ENCODE peak calls at places on chromosomes 1 and 21, in six cellular contexts. Y is lung, B is GM12878, L is aorta, A is HepG2, C is brain microvascular endothelial cell. J is an unnamed sample.

GRCh38 chr1:44174630-44175029 is 33.2 kb upstream of the KLF18 start:
- DNase-seq in L (no peak), Y (no peak), A (no peak), B (no peak), C (no peak), J (no peak)

GRCh38 chr1:37243368-37244082 is 209.2 kb upstream of the GRIK3 start:
- DNase-seq in A (no peak), Y (no peak), B (no peak), L (no peak), C (no peak), J (no peak)

GRCh38 chr1:227948493-227949260 is 945 bp upstream of the WNT9A start:
- DNase-seq in A (no peak), Y (no peak), B (no peak), L (no peak), C (no peak), J (no peak)

GRCh38 chr1:38455829-38456563 is 403.6 kb downstream of the RRAGC start:
- DNase-seq in B (no peak), C (peak), A (no peak), Y (no peak), L (no peak), J (no peak)

GRCh38 chr1:225923692-225924555 is at the start of gene PYCR2:
- DNase-seq in C (peak), A (peak), Y (peak), B (peak), L (peak), J (peak)

GRCh38 chr21:28063241-28063640 is 929.4 kb downstream of the LTN1 start:
- DNase-seq in B (no peak), L (no peak), A (no peak), Y (no peak), C (no peak), J (no peak)

GRCh38 chr1:172928412-172928811 is 122.3 kb downstream of the TNFSF18 start:
- DNase-seq in L (no peak), C (peak), Y (no peak), A (no peak), B (no peak), J (no peak)

GRCh38 chr21:21111309-21111920 is 113.2 kb downstream of the NCAM2 start:
- DNase-seq in A (no peak), C (no peak), Y (no peak), L (no peak), B (no peak), J (no peak)

GRCh38 chr1:226904772-226905171 is 34.4 kb downstream of the PSEN2 start:
- DNase-seq in B (no peak), C (no peak), A (no peak), L (no peak), Y (no peak), J (no peak)

GRCh38 chr1:30319765-30320580 is 403.4 kb downstream of the MATN1 start:
- DNase-seq in B (no peak), L (no peak), Y (no peak), A (no peak), C (no peak), J (no peak)

GRCh38 chr1:89689234-89689633 is 56.3 kb downstream of the LRRC8C start:
- DNase-seq in C (no peak), B (no peak), L (no peak), A (no peak), Y (no peak), J (no peak)

GRCh38 chr1:92544756-92545165 is 58.0 kb upstream of the GFI1 start:
- DNase-seq in Y (no peak), A (no peak), C (peak), L (no peak), B (no peak), J (no peak)

GRCh38 chr21:27393726-27394125 is 426.8 kb upstream of the ADAMTS5 start:
- DNase-seq in A (no peak), Y (no peak), C (no peak), B (no peak), L (no peak), J (no peak)

GRCh38 chr1:10935241-10935640 is 77.2 kb upstream of the TARDBP start:
- DNase-seq in L (no peak), A (no peak), Y (no peak), C (no peak), B (no peak), J (no peak)

GRCh38 chr1:239354211-239354610 is 32.2 kb upstream of the CHRM3 start:
- DNase-seq in A (no peak), Y (no peak), B (no peak), L (no peak), C (no peak), J (no peak)

GRCh38 chr1:25933479-25934365 is 27.5 kb upstream of the STMN1 start:
- DNase-seq in C (no peak), Y (no peak), B (no peak), A (no peak), L (no peak), J (no peak)

GRCh38 chr1:48105167-48105566 is 108.0 kb upstream of the TRABD2B start:
- DNase-seq in A (no peak), B (no peak), L (no peak), Y (no peak), C (no peak), J (no peak)

GRCh38 chr1:78987042-78987441 is 19.5 kb downstream of the ADGRL4 start:
- DNase-seq in C (no peak), A (no peak), L (no peak), B (no peak), Y (no peak), J (no peak)

GRCh38 chr1:83516369-83516768 is 482.6 kb downstream of the TTLL7 start:
- DNase-seq in L (no peak), A (no peak), B (no peak), Y (no peak), C (no peak), J (no peak)

GRCh38 chr21:31875424-31876097 is 2.7 kb downstream of the HUNK start:
- DNase-seq in Y (no peak), C (no peak), B (no peak), L (no peak), A (no peak), J (peak)

GRCh38 chr1:24117132-24117531 is 5.2 kb upstream of the MYOM3 start:
- DNase-seq in Y (no peak), B (no peak), L (no peak), C (no peak), A (no peak), J (no peak)

GRCh38 chr1:18907021-18907913 is 4.9 kb upstream of the ALDH4A1 start:
- DNase-seq in L (peak), B (no peak), A (peak), C (peak), Y (peak), J (peak)

GRCh38 chr1:215865060-215865459 is 298.0 kb downstream of the KCTD3 start:
- DNase-seq in C (no peak), L (no peak), B (no peak), A (peak), Y (no peak), J (peak)

GRCh38 chr1:85801520-85801919 is 93.3 kb upstream of the ZNHIT6 start:
- DNase-seq in B (no peak), Y (no peak), A (no peak), L (no peak), C (peak), J (no peak)

GRCh38 chr21:34726627-34727337 is 58.0 kb downstream of the CLIC6 start:
- DNase-seq in L (no peak), C (peak), B (no peak), A (no peak), Y (no peak), J (no peak)

GRCh38 chr1:7098641-7099040 is 313.4 kb downstream of the CAMTA1 start:
- DNase-seq in B (no peak), Y (no peak), A (no peak), L (no peak), C (no peak), J (no peak)

GRCh38 chr1:210394281-210394798 is 65.6 kb downstream of the HHAT start:
- DNase-seq in A (no peak), L (peak), Y (no peak), C (peak), B (peak), J (no peak)

GRCh38 chr1:94986783-94987182 is 59.9 kb upstream of the CNN3 start:
- DNase-seq in L (no peak), B (no peak), C (peak), A (no peak), Y (no peak), J (no peak)

GRCh38 chr21:14878971-14879370 is 185.8 kb downstream of the NRIP1 start:
- DNase-seq in B (no peak), L (no peak), Y (no peak), C (no peak), A (peak), J (no peak)

GRCh38 chr21:42992943-42993712 is 18.8 kb downstream of the PKNOX1 start:
- DNase-seq in C (no peak), A (no peak), L (no peak), B (no peak), Y (no peak), J (no peak)

GRCh38 chr1:14190508-14190907 is 408.0 kb upstream of the KAZN start:
- DNase-seq in C (no peak), A (no peak), L (no peak), B (no peak), Y (no peak), J (peak)

GRCh38 chr1:62452951-62453350 is 16.1 kb downstream of the USP1 start:
- DNase-seq in L (no peak), B (no peak), Y (no peak), A (no peak), C (no peak), J (no peak)

GRCh38 chr1:11823366-11824137 is 17.6 kb downstream of the CLCN6 start:
- DNase-seq in Y (no peak), B (no peak), L (no peak), C (no peak), A (no peak), J (no peak)

GRCh38 chr1:236536540-236536939 is 12.8 kb downstream of the LGALS8 start:
- DNase-seq in C (no peak), B (no peak), A (no peak), L (no peak), Y (no peak), J (no peak)

GRCh38 chr1:23483327-23484252 is at the start of gene ASAP3:
- DNase-seq in L (peak), C (no peak), B (no peak), Y (peak), A (peak), J (peak)

GRCh38 chr1:186819140-186819539 is 9.6 kb upstream of the PLA2G4A start:
- DNase-seq in Y (no peak), B (peak), A (no peak), C (peak), L (no peak), J (no peak)

GRCh38 chr21:14403681-14404318 is 20.9 kb upstream of the HSPA13 start:
- DNase-seq in Y (no peak), A (peak), C (peak), L (no peak), B (peak), J (peak)

GRCh38 chr21:30935121-30935888 is 53.9 kb upstream of the KRTAP11-1 start:
- DNase-seq in L (no peak), B (no peak), A (no peak), C (no peak), Y (no peak), J (no peak)

GRCh38 chr1:11842154-11843041 is 5.2 kb downstream of the NPPA start:
- DNase-seq in L (no peak), C (peak), Y (no peak), B (peak), A (peak), J (peak)

GRCh38 chr1:115764541-115764940 is 4.0 kb downstream of the CASQ2 start:
- DNase-seq in L (no peak), Y (no peak), C (peak), B (no peak), A (peak), J (peak)

GRCh38 chr1:115767403-115767802 is 1.1 kb downstream of the CASQ2 start:
- DNase-seq in L (no peak), C (no peak), B (no peak), A (no peak), Y (no peak), J (no peak)

GRCh38 chr1:115761601-115762302 is 6.8 kb downstream of the CASQ2 start:
- DNase-seq in B (no peak), C (no peak), L (no peak), Y (no peak), A (no peak), J (peak)

GRCh38 chr1:115762792-115763191 is 5.7 kb downstream of the CASQ2 start:
- DNase-seq in C (no peak), Y (no peak), A (no peak), L (no peak), B (no peak), J (no peak)

DNA sequence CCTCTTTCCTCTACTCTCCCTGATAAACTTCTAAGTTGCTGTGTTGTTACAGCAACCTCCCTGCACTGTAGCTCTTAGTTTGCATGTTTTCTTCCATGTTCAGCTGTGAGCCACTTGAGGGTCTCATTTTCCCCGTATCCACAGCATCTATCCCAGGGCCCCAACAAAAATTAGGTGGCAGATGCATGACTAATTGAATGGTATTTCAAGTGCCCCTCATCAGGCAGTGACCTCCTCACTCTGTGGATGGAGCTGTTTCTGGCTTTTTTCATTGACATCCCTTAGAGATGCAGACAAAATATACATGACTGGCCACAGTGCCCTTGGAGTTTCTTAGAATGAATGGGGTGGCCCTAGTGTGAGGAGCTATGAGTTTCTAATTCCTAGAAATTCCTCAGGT is 3.4 kb downstream of the CASQ2 start:
- DNase-seq in C (no peak), A (no peak), B (no peak), L (no peak), Y (no peak), J (no peak)
- H3K27ac ChIP-seq in C (no peak), A (no peak), B (no peak), L (no peak), Y (peak), J (no peak)

DNA sequence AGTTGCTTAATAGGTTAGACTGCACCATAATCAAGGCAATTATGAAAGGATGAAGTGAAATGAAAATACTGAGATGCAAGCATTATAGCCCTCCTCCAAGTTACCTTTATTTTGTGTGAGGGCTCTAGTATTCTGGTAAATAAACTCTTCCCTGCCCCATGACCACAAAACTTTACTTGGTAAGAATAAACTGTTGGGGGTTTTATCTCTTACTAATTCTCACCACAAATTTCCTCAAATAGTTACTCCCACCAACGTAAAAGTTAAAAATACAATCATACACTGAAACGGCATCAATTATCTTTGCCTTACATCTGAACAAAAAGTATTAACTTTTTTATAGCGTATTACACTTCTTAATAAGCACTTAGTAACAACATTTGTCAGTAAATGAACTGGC is 29.5 kb downstream of the C21orf91 start:
- DNase-seq in C (no peak), B (no peak), L (no peak), A (no peak), Y (no peak), J (no peak)
- H3K27ac ChIP-seq in C (no peak), B (peak), L (no peak), A (no peak), Y (no peak), J (no peak)

DNA sequence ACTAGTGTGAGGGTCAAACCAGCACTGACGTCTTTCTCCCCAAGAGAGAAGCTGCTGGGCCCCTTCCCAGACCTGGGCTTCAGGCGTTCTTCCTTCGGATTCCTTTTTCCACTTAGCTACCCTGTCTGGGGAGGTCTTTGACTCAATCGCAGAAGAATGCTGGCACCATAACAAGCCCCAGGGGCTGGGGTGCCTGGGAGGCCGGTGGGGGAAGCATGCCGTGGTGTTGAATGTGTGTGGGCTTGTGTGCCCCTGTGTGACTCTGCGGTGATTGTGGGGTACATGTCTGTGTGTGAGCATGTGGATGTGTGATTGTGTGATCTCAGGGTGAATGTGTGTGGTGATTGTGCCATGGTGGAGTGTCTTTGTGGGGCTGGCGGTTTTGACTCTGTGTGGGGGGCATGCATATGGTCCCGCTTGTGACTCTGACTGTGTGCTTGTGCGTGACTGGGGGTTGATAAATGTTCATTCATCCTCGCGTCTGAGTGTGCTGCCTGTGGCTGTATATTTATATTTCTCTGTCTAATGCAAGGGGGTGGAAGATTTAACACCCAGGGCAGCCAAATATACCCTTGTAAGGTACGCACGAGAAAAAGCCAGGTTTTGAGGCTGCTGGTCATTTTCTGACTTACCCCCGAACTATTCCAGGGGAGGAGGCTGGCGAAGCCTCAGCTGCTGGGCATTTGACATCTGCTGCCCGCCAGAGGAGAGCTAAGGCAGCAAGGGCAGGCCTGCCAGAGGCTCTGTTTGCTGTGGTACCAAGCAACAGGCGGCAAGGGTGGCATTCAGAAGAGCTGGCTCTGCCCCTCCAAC is 1.1 kb upstream of the SYNC start:
- DNase-seq in L (peak), Y (no peak), B (no peak), C (peak), A (no peak), J (peak)
- H3K27ac ChIP-seq in L (peak), Y (peak), B (no peak), C (peak), A (no peak), J (peak)

DNA sequence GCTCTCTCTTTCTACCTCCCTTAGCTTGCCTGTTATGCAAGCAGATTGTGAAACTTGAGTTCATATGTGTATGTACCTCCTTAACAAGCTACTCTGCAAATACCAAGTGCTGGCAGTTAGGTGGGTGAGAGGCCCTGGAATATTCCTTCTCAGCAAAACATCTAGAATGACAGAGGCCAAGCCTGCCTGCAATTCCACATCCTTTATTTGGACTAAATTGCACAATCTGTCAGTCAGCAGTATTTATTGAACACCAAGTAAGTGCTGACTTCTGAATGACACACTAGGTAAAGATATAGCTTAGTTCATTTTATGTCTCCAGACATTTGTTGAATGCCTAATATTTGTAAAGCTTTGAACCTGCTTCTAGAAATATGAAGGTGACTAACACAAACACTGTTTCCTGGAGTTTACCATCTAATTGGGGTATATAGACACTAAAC is 87.5 kb downstream of the RGL1 start:
- DNase-seq in C (no peak), Y (peak), L (no peak), B (no peak), A (peak), J (peak)
- H3K27ac ChIP-seq in C (no peak), Y (no peak), L (no peak), B (peak), A (no peak), J (peak)

GRCh38 chr1:168875819-168876218 is 146.8 kb upstream of the DPT start:
- DNase-seq in A (no peak), L (no peak), C (no peak), Y (peak), B (no peak), J (no peak)

GRCh38 chr1:168876830-168877229 is 147.8 kb upstream of the DPT start:
- DNase-seq in A (no peak), L (no peak), Y (no peak), B (no peak), C (no peak), J (no peak)

DNA sequence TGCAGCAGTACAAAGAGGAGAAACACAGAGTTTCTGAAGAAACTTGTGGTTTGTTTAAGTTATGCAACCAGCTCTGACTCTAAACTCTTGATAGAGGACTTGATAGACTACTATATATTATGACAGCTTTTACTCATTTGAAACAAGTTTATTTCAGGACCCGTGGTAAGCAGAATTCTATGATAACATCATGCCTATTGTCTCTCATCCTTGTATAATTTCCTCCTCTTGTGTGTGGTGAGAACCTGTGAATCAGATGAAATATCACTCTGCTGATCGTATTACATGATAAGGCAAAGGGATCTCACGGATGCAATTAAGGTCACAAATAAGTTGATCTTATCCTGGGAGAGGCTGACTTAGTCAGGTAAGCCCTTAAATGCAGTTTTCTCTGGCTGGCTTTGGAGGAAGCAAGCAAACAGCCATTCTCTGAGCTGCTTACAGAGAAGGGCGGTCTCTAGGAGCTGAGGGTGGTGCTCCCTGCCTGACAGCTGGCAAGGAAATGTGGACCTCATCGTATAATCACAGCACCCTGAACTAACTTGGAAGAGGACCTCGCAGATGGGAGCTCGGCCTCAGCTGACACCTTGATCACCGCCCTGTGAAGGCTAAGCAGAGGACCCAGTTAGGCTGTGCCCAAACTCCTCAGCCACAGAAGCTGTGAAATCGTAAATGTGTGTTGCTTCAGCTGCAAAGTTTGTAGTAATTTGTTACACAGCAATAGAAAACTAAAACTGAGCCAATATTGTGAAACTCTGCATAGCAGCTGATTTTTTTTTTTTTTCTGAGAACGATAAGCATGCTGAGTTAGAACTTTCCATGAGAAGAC is 151.1 kb upstream of the DPT start:
- DNase-seq in Y (peak), L (peak), A (no peak), B (no peak), C (no peak), J (peak)
- H3K27ac ChIP-seq in Y (peak), L (no peak), A (no peak), B (no peak), C (no peak), J (peak)

GRCh38 chr21:45410865-45411809 is 6.2 kb downstream of the COL18A1 start:
- DNase-seq in C (no peak), B (no peak), A (no peak), Y (no peak), L (peak), J (peak)
- H3K27ac ChIP-seq in C (peak), B (no peak), A (peak), Y (no peak), L (no peak), J (peak)

GRCh38 chr1:174666248-174666647 is 218.5 kb downstream of the GPR52 start:
- DNase-seq in Y (no peak), A (peak), L (no peak), B (no peak), C (no peak), J (no peak)
- H3K27ac ChIP-seq in Y (no peak), A (peak), L (no peak), B (no peak), C (no peak), J (no peak)